ENCODE peak calls at places on chromosome 11, in six cellular contexts. One of them, this sample, is unnamed.
A peak's percentile ranks its signal among the peaks of the same experiment; 100 is the strongest.

GRCh38 chr11:78188809-78189724 is at the start of gene USP35:
- DNase-seq in H1: no peak
- DNase-seq in IMR-90: no peak
- DNase-seq in ovary: no peak
- DNase-seq in HepG2: no peak
- DNase-seq in tibial nerve: no peak
- DNase-seq in this sample: peak; percentile 62

GRCh38 chr11:26229270-26229669 is 102.7 kb upstream of the ANO3 start:
- DNase-seq in IMR-90: peak; percentile 98
- DNase-seq in H1: no peak
- DNase-seq in tibial nerve: no peak
- DNase-seq in HepG2: no peak
- DNase-seq in ovary: no peak
- DNase-seq in this sample: no peak

GRCh38 chr11:130435671-130436070 is 7.3 kb upstream of the ADAMTS8 start:
- DNase-seq in H1: no peak
- DNase-seq in tibial nerve: no peak
- DNase-seq in HepG2: no peak
- DNase-seq in IMR-90: peak; percentile 31
- DNase-seq in ovary: no peak
- DNase-seq in this sample: no peak

GRCh38 chr11:123580137-123580536 is 74.3 kb downstream of the SCN3B start:
- DNase-seq in HepG2: no peak
- DNase-seq in tibial nerve: no peak
- DNase-seq in IMR-90: no peak
- DNase-seq in ovary: no peak
- DNase-seq in H1: no peak
- DNase-seq in this sample: no peak

GRCh38 chr11:46808804-46809431 is 37.2 kb downstream of the CKAP5 start:
- DNase-seq in tibial nerve: no peak
- DNase-seq in HepG2: peak; percentile 25
- DNase-seq in H1: no peak
- DNase-seq in ovary: no peak
- DNase-seq in IMR-90: peak; percentile 49
- DNase-seq in this sample: no peak

GRCh38 chr11:29962243-29962642 is 54.6 kb downstream of the KCNA4 start:
- DNase-seq in tibial nerve: no peak
- DNase-seq in H1: peak; percentile 74
- DNase-seq in HepG2: no peak
- DNase-seq in IMR-90: no peak
- DNase-seq in ovary: no peak
- DNase-seq in this sample: no peak

GRCh38 chr11:120310875-120311274 is 14.2 kb upstream of the TLCD5 start:
- DNase-seq in HepG2: no peak
- DNase-seq in tibial nerve: no peak
- DNase-seq in IMR-90: no peak
- DNase-seq in H1: no peak
- DNase-seq in ovary: no peak
- DNase-seq in this sample: no peak

GRCh38 chr11:74570266-74571061 is 21.9 kb upstream of the POLD3 start:
- DNase-seq in HepG2: peak; percentile 57
- DNase-seq in H1: peak; percentile 50
- DNase-seq in tibial nerve: peak; percentile 30
- DNase-seq in ovary: peak; percentile 46
- DNase-seq in IMR-90: peak; percentile 53
- DNase-seq in this sample: no peak

GRCh38 chr11:837189-837989 is 4.6 kb downstream of the CD151 start:
- DNase-seq in ovary: no peak
- DNase-seq in tibial nerve: no peak
- DNase-seq in H1: no peak
- DNase-seq in IMR-90: no peak
- DNase-seq in HepG2: no peak
- DNase-seq in this sample: no peak

GRCh38 chr11:72523991-72524390 is 89.7 kb upstream of the CLPB start:
- DNase-seq in HepG2: no peak
- DNase-seq in H1: no peak
- DNase-seq in tibial nerve: no peak
- DNase-seq in ovary: no peak
- DNase-seq in IMR-90: no peak
- DNase-seq in this sample: no peak

GRCh38 chr11:130181295-130182272 is 22.0 kb downstream of the ST14 start:
- DNase-seq in ovary: no peak
- DNase-seq in tibial nerve: no peak
- DNase-seq in IMR-90: peak; percentile 83
- DNase-seq in H1: no peak
- DNase-seq in HepG2: peak; percentile 99
- DNase-seq in this sample: no peak

GRCh38 chr11:123558536-123559315 is 95.7 kb downstream of the SCN3B start:
- DNase-seq in ovary: no peak
- DNase-seq in HepG2: no peak
- DNase-seq in H1: no peak
- DNase-seq in tibial nerve: no peak
- DNase-seq in IMR-90: no peak
- DNase-seq in this sample: no peak

GRCh38 chr11:86717817-86718501 is 45.5 kb upstream of the ME3 start:
- DNase-seq in tibial nerve: no peak
- DNase-seq in IMR-90: no peak
- DNase-seq in ovary: no peak
- DNase-seq in H1: no peak
- DNase-seq in HepG2: no peak
- DNase-seq in this sample: no peak

GRCh38 chr11:13388741-13389140 is 74.3 kb downstream of the BTBD10 start:
- DNase-seq in IMR-90: no peak
- DNase-seq in HepG2: no peak
- DNase-seq in ovary: no peak
- DNase-seq in tibial nerve: no peak
- DNase-seq in H1: no peak
- DNase-seq in this sample: no peak

GRCh38 chr11:13862845-13863392 is 99.6 kb upstream of the SPON1 start:
- DNase-seq in HepG2: no peak
- DNase-seq in ovary: no peak
- DNase-seq in IMR-90: no peak
- DNase-seq in tibial nerve: no peak
- DNase-seq in H1: no peak
- DNase-seq in this sample: no peak

GRCh38 chr11:67262731-67263675 is 3.3 kb upstream of the GRK2 start:
- DNase-seq in H1: peak; percentile 90
- DNase-seq in HepG2: peak; percentile 68
- DNase-seq in ovary: peak; percentile 86
- DNase-seq in tibial nerve: peak; percentile 81
- DNase-seq in IMR-90: peak; percentile 76
- DNase-seq in this sample: peak; percentile 90

GRCh38 chr11:129853508-129854228 is 38.0 kb downstream of the TMEM45B start:
- DNase-seq in IMR-90: peak; percentile 49
- DNase-seq in tibial nerve: peak; percentile 22
- DNase-seq in ovary: peak; percentile 67
- DNase-seq in HepG2: peak; percentile 85
- DNase-seq in H1: no peak
- DNase-seq in this sample: no peak

GRCh38 chr11:130127509-130127908 is 32.1 kb upstream of the ST14 start:
- DNase-seq in tibial nerve: no peak
- DNase-seq in H1: no peak
- DNase-seq in IMR-90: no peak
- DNase-seq in HepG2: no peak
- DNase-seq in ovary: no peak
- DNase-seq in this sample: no peak

GRCh38 chr11:14471127-14471526 is 28.5 kb downstream of the COPB1 start:
- DNase-seq in H1: no peak
- DNase-seq in IMR-90: no peak
- DNase-seq in ovary: no peak
- DNase-seq in tibial nerve: no peak
- DNase-seq in HepG2: no peak
- DNase-seq in this sample: no peak

GRCh38 chr11:126024143-126024542 is 38.5 kb downstream of the CDON start:
- DNase-seq in H1: no peak
- DNase-seq in ovary: no peak
- DNase-seq in IMR-90: no peak
- DNase-seq in HepG2: no peak
- DNase-seq in tibial nerve: no peak
- DNase-seq in this sample: peak; percentile 72

GRCh38 chr11:125272092-125272491 is 107.5 kb downstream of the PKNOX2 start:
- DNase-seq in tibial nerve: no peak
- DNase-seq in HepG2: no peak
- DNase-seq in ovary: no peak
- DNase-seq in IMR-90: peak; percentile 33
- DNase-seq in H1: no peak
- DNase-seq in this sample: no peak

GRCh38 chr11:8721740-8722139 is 39.1 kb downstream of the RPL27A start:
- DNase-seq in ovary: no peak
- DNase-seq in tibial nerve: no peak
- DNase-seq in H1: no peak
- DNase-seq in IMR-90: no peak
- DNase-seq in HepG2: no peak
- DNase-seq in this sample: no peak

GRCh38 chr11:31815743-31816466 is 4.8 kb upstream of the PAX6 start:
- DNase-seq in H1: peak; percentile 55
- DNase-seq in IMR-90: no peak
- DNase-seq in tibial nerve: peak; percentile 3
- DNase-seq in HepG2: no peak
- DNase-seq in ovary: no peak
- DNase-seq in this sample: no peak

GRCh38 chr11:18171377-18172000 is 1.1 kb upstream of the MRGPRX4 start:
- DNase-seq in IMR-90: no peak
- DNase-seq in H1: no peak
- DNase-seq in tibial nerve: peak; percentile 16
- DNase-seq in HepG2: peak; percentile 53
- DNase-seq in ovary: no peak
- DNase-seq in this sample: no peak

GRCh38 chr11:36492724-36493304 is 17.3 kb downstream of the TRAF6 start:
- DNase-seq in tibial nerve: peak; percentile 35
- DNase-seq in ovary: no peak
- DNase-seq in H1: no peak
- DNase-seq in IMR-90: peak; percentile 63
- DNase-seq in HepG2: peak; percentile 35
- DNase-seq in this sample: no peak

GRCh38 chr11:111331711-111332479 is 33.5 kb downstream of the POU2AF3 start:
- DNase-seq in IMR-90: peak; percentile 45
- DNase-seq in HepG2: no peak
- DNase-seq in tibial nerve: no peak
- DNase-seq in H1: no peak
- DNase-seq in ovary: no peak
- DNase-seq in this sample: peak; percentile 66

GRCh38 chr11:111326824-111327223 is 28.5 kb downstream of the POU2AF3 start:
- DNase-seq in ovary: no peak
- DNase-seq in tibial nerve: no peak
- DNase-seq in HepG2: no peak
- DNase-seq in IMR-90: no peak
- DNase-seq in H1: no peak
- DNase-seq in this sample: no peak

GRCh38 chr11:111327908-111328624 is 29.7 kb downstream of the POU2AF3 start:
- DNase-seq in tibial nerve: no peak
- DNase-seq in H1: no peak
- DNase-seq in IMR-90: no peak
- DNase-seq in HepG2: no peak
- DNase-seq in ovary: no peak
- DNase-seq in this sample: peak; percentile 82

GRCh38 chr11:111330234-111330893 is 32.0 kb downstream of the POU2AF3 start:
- DNase-seq in HepG2: peak; percentile 42
- DNase-seq in tibial nerve: no peak
- DNase-seq in ovary: no peak
- DNase-seq in H1: no peak
- DNase-seq in IMR-90: no peak
- DNase-seq in this sample: no peak

GRCh38 chr11:111329306-111330204 is 31.2 kb downstream of the POU2AF3 start:
- DNase-seq in HepG2: no peak
- DNase-seq in ovary: peak; percentile 80
- DNase-seq in IMR-90: no peak
- DNase-seq in tibial nerve: peak; percentile 36
- DNase-seq in H1: no peak
- DNase-seq in this sample: peak; percentile 81
- H3K4me1 ChIP-seq in HepG2: peaks cover 77% of the 10 kb centered on the region
- H3K4me1 ChIP-seq in ovary: peaks cover 30% of the 10 kb centered on the region
- H3K4me1 ChIP-seq in IMR-90: peaks cover 5% of the 10 kb centered on the region
- H3K4me1 ChIP-seq in tibial nerve: peaks cover 21% of the 10 kb centered on the region
- H3K4me1 ChIP-seq in H1: peaks cover 4% of the 10 kb centered on the region
- H3K4me1 ChIP-seq in this sample: no peaks in the 10 kb centered on the region

DNA sequence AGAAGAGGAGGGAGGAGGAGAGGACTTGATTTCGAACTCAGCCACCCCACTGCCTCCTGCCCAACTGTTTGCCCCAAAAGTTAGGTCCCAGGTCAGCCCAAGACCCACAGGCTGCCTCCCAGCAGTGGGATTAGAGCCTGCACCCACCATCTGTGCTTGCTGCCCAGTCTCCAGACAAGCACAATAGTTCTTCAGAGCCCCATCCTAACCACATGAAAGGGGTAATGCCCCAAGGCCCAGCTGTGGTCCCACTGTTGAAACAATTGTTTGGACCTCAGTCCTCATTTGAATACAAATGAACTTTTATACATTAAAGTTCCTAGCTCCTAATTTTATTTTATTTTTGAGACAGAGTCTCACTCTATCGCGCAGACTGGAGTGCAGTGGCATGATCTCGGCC is 5.4 kb upstream of the VPS51 start:
- DNase-seq in H1: no peak
- DNase-seq in tibial nerve: no peak
- DNase-seq in IMR-90: no peak
- DNase-seq in HepG2: no peak
- DNase-seq in ovary: no peak
- DNase-seq in this sample: no peak
- TF ChIP-seq POLR2A in H1: no peak
- TF ChIP-seq POLR2A in tibial nerve: no peak
- TF ChIP-seq POLR2A in IMR-90: no peak
- TF ChIP-seq POLR2A in HepG2: no peak
- TF ChIP-seq POLR2A in ovary: no peak
- TF ChIP-seq POLR2A in this sample: no peak

GRCh38 chr11:114161486-114162250 is 102.2 kb downstream of the ZBTB16 start:
- DNase-seq in IMR-90: no peak
- DNase-seq in H1: no peak
- DNase-seq in ovary: no peak
- DNase-seq in tibial nerve: no peak
- DNase-seq in HepG2: no peak
- DNase-seq in this sample: no peak
- H3K4me1 ChIP-seq in IMR-90: peaks cover 16% of the 10 kb centered on the region
- H3K4me1 ChIP-seq in H1: peaks cover 6% of the 10 kb centered on the region
- H3K4me1 ChIP-seq in ovary: peaks cover 60% of the 10 kb centered on the region
- H3K4me1 ChIP-seq in tibial nerve: peaks cover 95% of the 10 kb centered on the region
- H3K4me1 ChIP-seq in HepG2: peaks cover 14% of the 10 kb centered on the region
- H3K4me1 ChIP-seq in this sample: peaks cover 93% of the 10 kb centered on the region

DNA sequence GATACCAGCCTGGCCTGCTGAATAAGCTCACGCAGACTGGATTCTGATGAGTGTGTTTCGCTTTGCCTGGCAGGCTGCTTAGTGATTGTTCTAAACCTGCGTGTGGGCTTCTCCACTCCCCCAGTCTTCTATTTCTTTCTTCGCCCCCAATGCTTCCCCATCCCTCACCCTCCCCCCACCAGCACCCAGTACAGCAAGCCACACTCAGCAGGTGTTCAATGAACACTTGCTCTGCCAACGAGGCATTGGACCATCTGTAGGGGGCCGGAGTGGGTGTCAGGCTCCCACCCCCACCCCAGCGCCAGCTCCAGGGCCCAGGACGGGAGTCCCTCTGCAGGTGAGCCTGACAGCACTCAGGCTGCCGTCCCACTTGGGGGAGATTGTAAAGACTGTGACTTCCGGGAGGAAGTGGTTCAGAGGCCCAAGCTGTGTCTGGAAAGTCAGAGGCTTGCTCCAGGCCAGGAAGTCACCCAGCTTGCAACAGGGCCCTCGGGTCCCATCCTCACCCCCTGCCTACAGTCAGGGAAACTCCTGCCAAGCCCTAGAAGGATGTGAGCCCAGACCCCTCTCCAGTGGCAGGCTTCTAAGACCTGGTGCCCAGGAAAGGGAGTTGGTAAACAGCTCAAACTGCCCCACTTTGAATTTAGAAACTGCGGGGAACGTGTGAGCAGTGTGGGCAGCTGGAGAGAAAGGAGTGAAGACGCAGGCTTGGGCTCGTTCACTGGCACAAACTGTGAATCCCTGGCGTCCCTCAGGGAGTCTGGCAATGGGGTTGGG is 66.3 kb upstream of the PRDM11 start:
- DNase-seq in ovary: no peak
- DNase-seq in H1: no peak
- DNase-seq in tibial nerve: no peak
- DNase-seq in HepG2: no peak
- DNase-seq in IMR-90: no peak
- DNase-seq in this sample: no peak
- TF ChIP-seq POLR2A in ovary: no peak
- TF ChIP-seq POLR2A in H1: no peak
- TF ChIP-seq POLR2A in tibial nerve: no peak
- TF ChIP-seq POLR2A in HepG2: no peak
- TF ChIP-seq POLR2A in IMR-90: no peak
- TF ChIP-seq POLR2A in this sample: no peak